ENCODE peak calls at places on chromosome 19, in eight cellular contexts. K is body of pancreas, P is psoas muscle, U is colonic mucosa, W is adrenal gland, L is ascending aorta, D is neural progenitor cell, B is heart left ventricle. M is an unnamed sample.

GRCh38 chr19:36149673-36150406 is 2.4 kb downstream of the COX7A1 start:
- DNase-seq in K (no peak), P (no peak), U (no peak), W (no peak), L (no peak), D (no peak), B (no peak), M (peak; percentile 32)

GRCh38 chr19:18206018-18206417 is 2.2 kb upstream of the RAB3A start:
- DNase-seq in K (no peak), P (no peak), U (no peak), W (no peak), L (no peak), D (no peak), B (no peak), M (no peak)

GRCh38 chr19:3516675-3517207 is 10.6 kb downstream of the FZR1 start:
- DNase-seq in K (peak; percentile 46), P (no peak), U (peak; percentile 67), W (no peak), L (no peak), D (no peak), B (no peak), M (no peak)

GRCh38 chr19:17909017-17909732 is 23.6 kb upstream of the CCDC124 start:
- DNase-seq in K (peak; percentile 55), P (no peak), U (no peak), W (no peak), L (no peak), D (peak; percentile 49), B (no peak), M (no peak)

GRCh38 chr19:55149078-55150003 is at the start of gene TNNT1:
- DNase-seq in K (no peak), P (peak; percentile 85), U (no peak), W (no peak), L (no peak), D (peak; percentile 78), B (no peak), M (peak; percentile 36)

GRCh38 chr19:1752009-1752756 is 1.1 kb upstream of the ONECUT3 start:
- DNase-seq in K (no peak), P (no peak), U (no peak), W (no peak), L (no peak), D (no peak), B (no peak), M (no peak)

GRCh38 chr19:37055330-37055729 is 22.9 kb upstream of the ZNF420 start:
- DNase-seq in K (no peak), P (no peak), U (no peak), W (no peak), L (no peak), D (no peak), B (no peak), M (no peak)

GRCh38 chr19:5706876-5707573 is 12.9 kb downstream of the LONP1 start:
- DNase-seq in K (no peak), P (no peak), U (no peak), W (no peak), L (no peak), D (no peak), B (no peak), M (no peak)

GRCh38 chr19:2512523-2513431 is 36.9 kb downstream of the GADD45B start:
- DNase-seq in K (no peak), P (no peak), U (no peak), W (no peak), L (no peak), D (no peak), B (peak; percentile 9), M (no peak)

GRCh38 chr19:18423258-18424020 is 4.2 kb downstream of the SSBP4 start:
- DNase-seq in K (no peak), P (no peak), U (no peak), W (peak; percentile 69), L (no peak), D (no peak), B (no peak), M (no peak)

GRCh38 chr19:21143846-21144245 is 2.0 kb downstream of the ZNF431 start:
- DNase-seq in K (no peak), P (no peak), U (no peak), W (no peak), L (no peak), D (no peak), B (no peak), M (no peak)

GRCh38 chr19:4518345-4519171 is at the start of gene PLIN4:
- DNase-seq in K (peak; percentile 41), P (peak; percentile 96), U (no peak), W (no peak), L (peak; percentile 75), D (no peak), B (peak; percentile 92), M (peak; percentile 85)

GRCh38 chr19:54481326-54481930 is 8.3 kb upstream of the CDC42EP5 start:
- DNase-seq in K (no peak), P (no peak), U (peak; percentile 37), W (no peak), L (no peak), D (peak; percentile 93), B (no peak), M (no peak)

GRCh38 chr19:906480-906879 is 6.5 kb downstream of the R3HDM4 start:
- DNase-seq in K (no peak), P (no peak), U (no peak), W (no peak), L (no peak), D (no peak), B (no peak), M (no peak)

GRCh38 chr19:29526730-29527499 is 1.1 kb downstream of the VSTM2B start:
- DNase-seq in K (no peak), P (peak; percentile 34), U (no peak), W (no peak), L (no peak), D (peak; percentile 68), B (peak; percentile 19), M (no peak)

GRCh38 chr19:41597600-41598041 is 21.7 kb downstream of the CEACAM21 start:
- DNase-seq in K (peak; percentile 70), P (no peak), U (peak; percentile 77), W (peak; percentile 88), L (peak; percentile 83), D (peak; percentile 60), B (peak; percentile 51), M (peak; percentile 22)

GRCh38 chr19:19567391-19567790 is 29.3 kb downstream of the CILP2 start:
- DNase-seq in K (no peak), P (no peak), U (no peak), W (no peak), L (no peak), D (no peak), B (no peak), M (no peak)
- H3K36me3 ChIP-seq in K (no peaks in the 10 kb centered on the region), P (no peaks in the 10 kb centered on the region), U (no peaks in the 10 kb centered on the region), W (no peaks in the 10 kb centered on the region), L (no peaks in the 10 kb centered on the region), D (no peaks in the 10 kb centered on the region), B (no peaks in the 10 kb centered on the region), M (no peaks in the 10 kb centered on the region)

GRCh38 chr19:38165335-38165734 is 58.7 kb downstream of the DPF1 start:
- DNase-seq in K (no peak), P (no peak), U (no peak), W (no peak), L (no peak), D (no peak), B (no peak), M (no peak)
- H3K27ac ChIP-seq in K (no peak overlapping the region), P (no peak overlapping the region), U (no peak overlapping the region), W (no peak overlapping the region), L (no peak overlapping the region), D (no peak overlapping the region), B (no peak overlapping the region), M (no peak overlapping the region)

DNA sequence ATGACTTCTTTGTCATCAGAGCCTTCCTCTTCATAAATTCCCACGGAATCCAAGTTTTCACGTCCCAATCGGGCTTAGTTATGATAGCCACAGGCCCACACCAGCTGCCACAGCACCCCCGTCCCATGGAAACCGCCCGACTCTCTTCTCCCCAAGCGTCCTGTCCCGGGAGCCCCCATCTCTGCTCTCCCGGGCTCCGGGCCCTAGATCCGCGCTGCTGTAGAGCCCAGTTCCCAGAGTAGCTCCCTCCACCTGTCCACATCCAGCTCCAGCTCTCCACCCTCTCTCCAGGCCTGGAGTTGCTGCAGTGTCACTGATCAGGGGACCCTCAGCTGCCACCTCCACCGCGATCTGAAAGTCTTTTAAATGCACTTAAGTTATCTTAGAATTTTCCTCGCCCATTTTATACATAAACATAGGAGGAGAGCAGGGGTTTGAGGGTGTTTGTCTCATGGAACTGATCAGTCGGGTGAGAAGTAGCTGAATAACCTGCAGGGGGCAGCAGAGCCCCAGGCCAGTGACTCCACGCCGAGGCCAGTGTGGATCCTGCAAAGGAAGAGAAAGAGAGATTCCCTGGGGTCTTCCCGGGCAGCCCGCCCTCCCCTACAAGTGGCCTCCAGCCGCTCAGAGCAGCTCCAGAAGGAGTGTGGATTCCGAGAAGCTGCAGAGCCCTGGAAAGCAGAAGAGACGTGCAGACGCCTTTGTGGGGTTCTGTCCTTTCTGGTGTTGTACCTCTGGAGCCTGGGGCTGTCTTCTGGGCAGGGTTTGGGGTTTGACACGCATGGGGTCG is 1.1 kb upstream of the ZNF763 start:
- DNase-seq in K (peak; percentile 71), P (peak; percentile 91), U (peak; percentile 87), W (peak; percentile 88), L (peak; percentile 90), D (peak; percentile 92), B (peak; percentile 87), M (peak; percentile 88)
- H3K4me3 ChIP-seq in K (no peak overlapping the region), P (peak overlapping the region; percentile 71), U (no peak overlapping the region), W (no peak overlapping the region), L (no peak overlapping the region), D (peak overlapping the region; percentile 77), B (peak overlapping the region; percentile 59), M (peak overlapping the region; percentile 82)

DNA sequence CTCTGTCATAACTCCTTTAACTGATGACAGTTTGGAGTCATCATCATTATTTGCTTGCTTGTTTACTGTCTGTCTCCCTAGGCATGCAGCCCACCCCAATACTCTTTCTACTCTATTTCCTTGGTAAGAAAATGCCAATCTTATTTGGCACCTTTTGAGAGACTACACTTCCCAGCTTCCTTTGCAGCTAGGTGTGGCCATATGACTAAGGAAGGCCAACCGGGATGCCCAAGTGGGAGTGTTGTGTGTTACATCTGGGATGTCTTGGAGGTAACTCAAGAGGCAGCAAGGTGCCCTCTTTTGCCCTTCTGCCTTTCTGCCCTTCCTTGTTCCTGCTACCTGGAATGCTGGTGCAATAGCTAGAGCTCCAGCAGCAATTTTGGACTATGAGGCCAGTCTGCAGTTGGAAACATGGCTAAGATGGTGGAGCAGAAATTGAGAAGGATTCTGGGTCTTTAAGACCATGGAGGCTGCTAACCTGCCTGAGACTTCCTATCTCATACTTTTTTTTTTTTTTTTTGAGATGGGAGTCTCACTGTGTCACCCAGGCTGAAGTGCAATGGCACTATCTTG is 27.5 kb downstream of the C19orf81 start:
- DNase-seq in K (no peak), P (no peak), U (no peak), W (no peak), L (no peak), D (no peak), B (no peak), M (no peak)
- H3K36me3 ChIP-seq in K (no peaks in the 10 kb centered on the region), P (no peaks in the 10 kb centered on the region), U (no peaks in the 10 kb centered on the region), W (no peaks in the 10 kb centered on the region), L (no peaks in the 10 kb centered on the region), D (no peaks in the 10 kb centered on the region), B (no peaks in the 10 kb centered on the region), M (no peaks in the 10 kb centered on the region)

DNA sequence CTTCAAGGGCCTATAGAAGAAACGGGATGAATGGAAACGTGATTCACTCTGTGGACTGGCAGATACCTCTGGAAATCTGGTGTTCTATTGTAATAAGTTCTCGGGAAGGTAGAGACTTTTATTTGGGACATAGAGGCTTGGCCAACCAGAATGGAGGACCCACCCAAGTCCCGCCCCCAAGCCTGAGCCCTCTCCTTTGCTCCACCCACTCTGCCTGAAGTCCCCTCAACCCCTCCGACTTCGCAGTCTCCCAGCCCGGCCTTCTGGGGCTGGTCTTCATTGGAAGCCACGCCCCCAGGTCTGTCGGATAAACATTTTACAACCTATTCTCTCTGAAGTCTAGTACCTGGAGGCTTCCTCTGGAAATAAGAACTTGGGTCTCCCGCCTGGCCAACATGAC is 16.9 kb downstream of the FBXL12 start:
- DNase-seq in K (no peak), P (no peak), U (no peak), W (no peak), L (no peak), D (no peak), B (no peak), M (no peak)
- H3K27ac ChIP-seq in K (no peak overlapping the region), P (no peak overlapping the region), U (no peak overlapping the region), W (no peak overlapping the region), L (no peak overlapping the region), D (no peak overlapping the region), B (no peak overlapping the region), M (no peak overlapping the region)